ENCODE peak calls at places on chromosomes 6 and 20, in six cellular contexts. V is GM06990; G is SK-N-DZ; Y is AG04450; I is stimulated activated CD4-positive, alpha-beta T cell treated with anti-CD3 and anti-CD28 coated beads, Interleukin-2, amount 100 ng/mL, for 48 hours; X is AG08396. T is an unnamed sample.

GRCh38 chr6:106803188-106803587 is 171.3 kb downstream of the CD24 start:
- DNase-seq in V (no peak), I (no peak), X (no peak), Y (no peak), G (no peak), T (no peak)

GRCh38 chr6:133208183-133208755 is 32.9 kb upstream of the EYA4 start:
- DNase-seq in X (no peak), V (no peak), I (no peak), Y (peak; percentile 47), G (no peak), T (no peak)

GRCh38 chr6:111326563-111326962 is 156.5 kb downstream of the REV3L start:
- DNase-seq in I (no peak), V (no peak), G (no peak), Y (no peak), X (no peak), T (no peak)

GRCh38 chr6:148997863-148998262 is 251.0 kb downstream of the UST start:
- DNase-seq in Y (no peak), I (no peak), X (peak; percentile 25), V (no peak), G (no peak), T (no peak)

GRCh38 chr6:10478187-10479040 is 42.7 kb upstream of the GCNT2 start:
- DNase-seq in X (peak; percentile 61), Y (peak; percentile 2), I (no peak), G (peak; percentile 24), V (peak; percentile 18), T (no peak)

GRCh38 chr20:25553819-25554296 is 31.5 kb downstream of the NINL start:
- DNase-seq in V (no peak), I (no peak), G (peak; percentile 47), Y (no peak), X (peak; percentile 60), T (no peak)

GRCh38 chr20:48742233-48742632 is 85.6 kb downstream of the PREX1 start:
- DNase-seq in G (no peak), Y (no peak), X (no peak), I (no peak), V (no peak), T (no peak)

GRCh38 chr6:4348462-4349112 is 213.2 kb upstream of the ECI2 start:
- DNase-seq in Y (no peak), G (no peak), V (peak; percentile 57), I (no peak), X (no peak), T (peak; percentile 31)

GRCh38 chr6:484086-484728 is 92.7 kb downstream of the IRF4 start:
- DNase-seq in V (no peak), Y (no peak), X (no peak), I (no peak), G (no peak), T (no peak)

GRCh38 chr20:63178889-63179751 is 36.8 kb downstream of the YTHDF1 start:
- DNase-seq in X (peak; percentile 68), I (peak; percentile 47), G (peak; percentile 85), Y (no peak), V (peak; percentile 72), T (peak; percentile 88)

GRCh38 chr6:12602951-12603710 is 113.4 kb upstream of the PHACTR1 start:
- DNase-seq in V (no peak), G (peak; percentile 7), I (no peak), Y (no peak), X (peak; percentile 39), T (no peak)

GRCh38 chr20:24357169-24357568 is 112.3 kb upstream of the SYNDIG1 start:
- DNase-seq in G (no peak), V (no peak), I (no peak), Y (no peak), X (no peak), T (no peak)

GRCh38 chr6:3324262-3324942 is 65.7 kb downstream of the PSMG4 start:
- DNase-seq in V (no peak), I (no peak), Y (peak; percentile 69), G (no peak), X (peak; percentile 48), T (peak; percentile 38)

GRCh38 chr20:21511485-21511849 is 2.4 kb downstream of the NKX2-2 start:
- DNase-seq in V (no peak), I (no peak), X (no peak), Y (no peak), G (no peak), T (no peak)

GRCh38 chr20:3378138-3378537 is 29.3 kb downstream of the DNAAF9 start:
- DNase-seq in V (no peak), Y (no peak), I (no peak), G (no peak), X (no peak), T (no peak)

GRCh38 chr20:62149532-62150235 is 6.1 kb downstream of the SS18L1 start:
- DNase-seq in Y (no peak), V (no peak), G (no peak), I (no peak), X (peak; percentile 45), T (no peak)

GRCh38 chr6:5054427-5054873 is 30.7 kb upstream of the PPP1R3G start:
- DNase-seq in G (no peak), Y (no peak), I (no peak), V (no peak), X (no peak), T (no peak)

GRCh38 chr6:144158133-144158532 is 7.8 kb downstream of the STX11 start:
- DNase-seq in I (no peak), V (no peak), X (peak; percentile 86), Y (peak; percentile 29), G (no peak), T (no peak)

GRCh38 chr6:73088138-73088813 is 137.0 kb downstream of the KHDC1L start:
- DNase-seq in V (no peak), X (no peak), G (no peak), I (no peak), Y (no peak), T (no peak)

GRCh38 chr6:32190054-32190945 is at the start of gene PBX2:
- DNase-seq in G (peak; percentile 96), I (peak; percentile 65), X (peak; percentile 74), Y (peak; percentile 60), V (peak; percentile 85), T (peak; percentile 86)

GRCh38 chr6:86969573-86969972 is 32.2 kb downstream of the HTR1E start:
- DNase-seq in Y (no peak), X (no peak), I (no peak), V (no peak), G (no peak), T (no peak)

GRCh38 chr6:71463061-71463460 is 174.4 kb downstream of the OGFRL1 start:
- DNase-seq in I (no peak), X (no peak), V (no peak), Y (no peak), G (no peak), T (no peak)

GRCh38 chr6:83592770-83593394 is 80.5 kb downstream of the PRSS35 start:
- DNase-seq in X (peak; percentile 24), V (no peak), Y (no peak), G (no peak), I (no peak), T (peak; percentile 8)

GRCh38 chr6:28203201-28203600 is 21.9 kb upstream of the ZSCAN9 start:
- DNase-seq in V (no peak), Y (no peak), G (no peak), X (no peak), I (no peak), T (no peak)

GRCh38 chr20:919491-919916 is 3.4 kb upstream of the ANGPT4 start:
- DNase-seq in I (no peak), G (no peak), X (no peak), V (no peak), Y (no peak), T (no peak)

GRCh38 chr6:109290143-109290931 is 91.9 kb downstream of the CD164 start:
- DNase-seq in Y (no peak), V (no peak), X (no peak), I (no peak), G (no peak), T (no peak)

GRCh38 chr6:147106759-147107401 is 97.3 kb upstream of the STXBP5 start:
- DNase-seq in I (no peak), G (no peak), Y (peak; percentile 39), V (no peak), X (peak; percentile 41), T (no peak)

GRCh38 chr20:61437280-61438206 is 185.5 kb downstream of the CDH4 start:
- DNase-seq in X (peak; percentile 43), I (no peak), V (no peak), Y (peak; percentile 30), G (no peak), T (no peak)

GRCh38 chr20:8492182-8492581 is 360.1 kb downstream of the PLCB1 start:
- DNase-seq in G (no peak), X (no peak), I (no peak), Y (no peak), V (no peak), T (no peak)

GRCh38 chr20:1509237-1509636 is 18.0 kb upstream of the SIRPB2 start:
- DNase-seq in G (no peak), I (peak; percentile 9), Y (no peak), V (no peak), X (peak; percentile 27), T (no peak)

GRCh38 chr6:89058627-89059026 is 21.9 kb upstream of the PNRC1 start:
- DNase-seq in G (no peak), X (no peak), I (no peak), V (no peak), Y (no peak), T (no peak)

GRCh38 chr6:102085257-102085656 is 691.7 kb downstream of the GRIK2 start:
- DNase-seq in G (no peak), Y (no peak), X (peak; percentile 6), V (no peak), I (no peak), T (no peak)

GRCh38 chr20:21234816-21235215 is 68.3 kb upstream of the XRN2 start:
- DNase-seq in Y (no peak), X (no peak), V (no peak), G (no peak), I (no peak), T (no peak)

GRCh38 chr6:11043961-11044711 is at the start of gene ELOVL2:
- DNase-seq in V (peak; percentile 21), I (peak; percentile 37), Y (no peak), G (no peak), X (peak; percentile 81), T (peak; percentile 43)

GRCh38 chr20:15708984-15709598 is 864.2 kb downstream of the KIF16B start:
- DNase-seq in I (peak; percentile 48), V (peak; percentile 28), Y (no peak), G (no peak), X (peak; percentile 33), T (peak; percentile 12)

GRCh38 chr6:147961473-147962141 is 381.0 kb upstream of the SASH1 start:
- DNase-seq in G (no peak), I (no peak), V (no peak), Y (no peak), X (no peak), T (no peak)

GRCh38 chr6:86963352-86963751 is 26.0 kb downstream of the HTR1E start:
- DNase-seq in G (no peak), I (no peak), V (no peak), X (no peak), Y (no peak), T (no peak)